ENCODE peak calls at places on chromosome 1, in five cellular contexts. K, T, L, B and J are unnamed samples.

GRCh38 chr1:11640101-11640500 is 14.1 kb downstream of the FBXO2 start:
- DNase-seq in K (no peak), B (no peak), L (no peak), T (no peak), J (no peak)

GRCh38 chr1:96236156-96236739 is 485.3 kb upstream of the PTBP2 start:
- DNase-seq in B (no peak), L (no peak), T (peak; percentile 22), K (no peak), J (no peak)

GRCh38 chr1:37776946-37777516 is 12.1 kb upstream of the EPHA10 start:
- DNase-seq in K (no peak), T (no peak), B (no peak), L (no peak), J (no peak)

GRCh38 chr1:54874079-54874830 is 12.7 kb downstream of the DHCR24 start:
- DNase-seq in K (no peak), L (no peak), T (no peak), B (no peak), J (no peak)

GRCh38 chr1:37609002-37609401 is 13.3 kb upstream of the GNL2 start:
- DNase-seq in T (no peak), K (no peak), L (no peak), B (no peak), J (no peak)

GRCh38 chr1:150798509-150798908 is 9.6 kb downstream of the CTSK start:
- DNase-seq in K (no peak), B (no peak), T (no peak), L (no peak), J (no peak)

GRCh38 chr1:26156285-26157038 is 2.4 kb upstream of the FAM110D start:
- DNase-seq in L (no peak), B (no peak), K (no peak), T (peak; percentile 72), J (peak; percentile 34)

GRCh38 chr1:6001992-6002576 is 9.9 kb upstream of the NPHP4 start:
- DNase-seq in T (peak; percentile 53), K (no peak), B (peak; percentile 23), L (no peak), J (peak; percentile 64)

GRCh38 chr1:169202836-169203235 is 96.3 kb downstream of the ATP1B1 start:
- DNase-seq in T (no peak), L (no peak), K (no peak), B (no peak), J (no peak)

GRCh38 chr1:156025873-156026272 is 5.1 kb upstream of the SSR2 start:
- DNase-seq in T (peak; percentile 37), K (peak; percentile 80), B (peak; percentile 17), L (no peak), J (no peak)

GRCh38 chr1:60970081-60970509 is 112.3 kb upstream of the NFIA start:
- DNase-seq in L (no peak), B (no peak), K (no peak), T (no peak), J (no peak)

GRCh38 chr1:195568389-195568788 is 1039.9 kb downstream of the KCNT2 start:
- DNase-seq in K (no peak), T (no peak), L (no peak), B (no peak), J (no peak)